ENCODE peak calls at places on chromosomes 12 and 14, in seven cellular contexts. C, F, Y, A, N, V and X are unnamed samples.
A peak's percentile ranks its signal among the peaks of the same experiment; 100 is the strongest.

GRCh38 chr12:107521826-107522355 is 163.7 kb upstream of the PWP1 start:
- DNase-seq in C (no peak), F (no peak), Y (no peak), A (no peak), N (no peak), V (no peak), X (no peak)

GRCh38 chr14:59127437-59127732 is 61.1 kb upstream of the DAAM1 start:
- DNase-seq in C (no peak), F (no peak), Y (no peak), A (no peak), N (no peak), V (no peak), X (no peak)

GRCh38 chr12:103637429-103637828 is 50.4 kb downstream of the STAB2 start:
- DNase-seq in C (no peak), F (no peak), Y (no peak), A (no peak), N (no peak), V (no peak), X (no peak)

GRCh38 chr12:80413462-80413861 is 30.6 kb upstream of the PTPRQ start:
- DNase-seq in C (no peak), F (no peak), Y (no peak), A (no peak), N (no peak), V (no peak), X (no peak)

GRCh38 chr12:58557156-58557555 is 363.1 kb downstream of the LRIG3 start:
- DNase-seq in C (no peak), F (no peak), Y (no peak), A (no peak), N (no peak), V (no peak), X (no peak)

GRCh38 chr12:104219361-104219892 is 3.8 kb downstream of the TXNRD1 start:
- DNase-seq in C (no peak), F (peak; percentile 82), Y (no peak), A (no peak), N (no peak), V (no peak), X (no peak)

GRCh38 chr12:18719922-18720321 is 17.9 kb downstream of the PLCZ1 start:
- DNase-seq in C (no peak), F (no peak), Y (no peak), A (no peak), N (no peak), V (no peak), X (no peak)

GRCh38 chr12:75120202-75120774 is 89.4 kb downstream of the KCNC2 start:
- DNase-seq in C (no peak), F (peak; percentile 37), Y (no peak), A (no peak), N (no peak), V (no peak), X (no peak)

GRCh38 chr14:68268197-68268596 is 448.6 kb downstream of the RAD51B start:
- DNase-seq in C (no peak), F (no peak), Y (no peak), A (no peak), N (no peak), V (no peak), X (peak; percentile 55)

DNA sequence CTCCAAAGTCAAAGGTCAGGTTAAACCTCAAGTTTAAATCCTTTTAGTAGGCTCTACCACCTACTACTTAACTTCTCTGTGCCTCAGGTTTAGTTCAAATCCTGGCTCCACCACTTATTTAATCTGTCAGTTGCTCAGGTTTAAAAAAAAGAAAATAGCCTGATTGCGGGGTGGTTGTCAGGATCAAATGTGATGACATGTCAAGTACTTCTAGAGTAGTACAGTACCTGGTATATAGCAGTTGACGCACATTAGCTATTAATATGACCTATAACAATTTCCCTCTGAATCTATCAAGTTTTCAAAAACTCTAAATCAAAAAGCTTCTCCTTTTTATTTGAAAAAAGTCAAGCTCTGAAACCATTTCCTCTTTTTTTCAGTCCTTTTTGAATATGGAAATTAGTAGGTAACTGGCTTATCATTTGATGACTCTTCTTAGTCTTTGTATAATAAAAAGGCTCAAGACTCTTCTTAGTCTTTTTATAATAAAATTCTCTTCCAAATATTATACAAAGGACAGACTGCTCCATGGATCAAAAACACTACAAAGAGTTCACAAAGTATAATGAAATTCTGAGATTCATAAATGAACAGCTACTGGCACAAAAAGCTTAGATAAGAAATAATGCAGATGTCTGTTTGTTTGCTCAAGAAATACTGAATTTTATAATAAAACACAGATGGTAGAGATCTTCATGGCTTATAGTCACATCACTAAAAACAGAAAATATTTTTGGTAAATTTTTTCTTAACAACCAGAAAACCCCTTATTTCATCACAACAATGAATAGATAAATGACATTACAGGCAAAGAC is 5.0 kb downstream of the OSBPL8 start:
- DNase-seq in C (no peak), F (no peak), Y (no peak), A (no peak), N (no peak), V (no peak), X (no peak)
- H3K4me1 ChIP-seq in C (peaks cover 20% of the 10 kb centered on the region), F (peaks cover 18% of the 10 kb centered on the region), Y (peaks cover 55% of the 10 kb centered on the region), A (peaks cover 9% of the 10 kb centered on the region), N (peaks cover 83% of the 10 kb centered on the region), V (peaks cover 6% of the 10 kb centered on the region), X (no peaks in the 10 kb centered on the region)

GRCh38 chr12:97414855-97415254 is 47.7 kb upstream of the RMST start:
- DNase-seq in C (no peak), F (no peak), Y (no peak), A (no peak), N (no peak), V (no peak), X (no peak)
- H3K4me1 ChIP-seq in C (no peaks in the 10 kb centered on the region), F (no peaks in the 10 kb centered on the region), Y (no peaks in the 10 kb centered on the region), A (no peaks in the 10 kb centered on the region), N (no peaks in the 10 kb centered on the region), V (no peaks in the 10 kb centered on the region), X (no peaks in the 10 kb centered on the region)

GRCh38 chr12:124550123-124551089 is 17.0 kb downstream of the NCOR2 start:
- DNase-seq in C (no peak), F (peak; percentile 74), Y (no peak), A (peak; percentile 55), N (no peak), V (no peak), X (peak; percentile 55)

GRCh38 chr12:124547626-124548025 is 19.8 kb downstream of the NCOR2 start:
- DNase-seq in C (no peak), F (no peak), Y (no peak), A (no peak), N (no peak), V (no peak), X (no peak)

GRCh38 chr12:124549629-124550028 is 17.8 kb downstream of the NCOR2 start:
- DNase-seq in C (no peak), F (no peak), Y (no peak), A (peak; percentile 46), N (no peak), V (no peak), X (no peak)

GRCh38 chr12:124551268-124552144 is 15.9 kb downstream of the NCOR2 start:
- DNase-seq in C (peak; percentile 70), F (peak; percentile 94), Y (peak; percentile 48), A (peak; percentile 83), N (no peak), V (no peak), X (no peak)

DNA sequence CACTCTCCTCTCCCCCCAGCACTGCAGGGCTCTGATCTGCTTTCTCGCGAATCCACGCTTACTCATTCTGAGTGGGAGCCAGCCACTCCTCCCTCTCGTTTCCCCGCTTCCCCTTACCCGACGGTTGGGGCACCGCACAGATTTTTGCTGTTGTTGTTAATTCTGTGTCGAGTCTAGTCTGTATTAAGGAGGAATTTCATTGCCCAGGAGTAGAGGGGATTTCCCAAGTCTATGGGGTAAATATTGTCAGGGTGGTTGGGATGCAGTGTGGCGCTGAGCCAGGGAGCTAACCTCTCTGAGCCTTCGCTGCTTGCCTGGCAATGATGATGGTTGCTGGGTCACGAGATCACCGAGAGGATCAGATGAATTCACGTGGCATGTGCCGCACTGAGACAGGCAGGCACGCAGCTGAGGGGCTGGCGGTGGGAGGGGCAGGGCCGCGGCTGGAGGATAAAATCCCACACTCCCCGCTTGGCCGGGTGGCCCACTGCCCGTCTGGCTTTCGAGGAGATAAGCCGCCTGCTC is 18.5 kb downstream of the NCOR2 start:
- DNase-seq in C (peak; percentile 58), F (peak; percentile 58), Y (peak; percentile 54), A (peak; percentile 77), N (no peak), V (peak; percentile 90), X (peak; percentile 41)
- H3K4me1 ChIP-seq in C (peaks cover 18% of the 10 kb centered on the region), F (peaks cover 79% of the 10 kb centered on the region), Y (peaks cover 95% of the 10 kb centered on the region), A (peaks cover 19% of the 10 kb centered on the region), N (peaks cover 79% of the 10 kb centered on the region), V (peaks cover 53% of the 10 kb centered on the region), X (peaks cover 33% of the 10 kb centered on the region)

GRCh38 chr12:67704071-67704470 is 55.5 kb downstream of the DYRK2 start:
- DNase-seq in C (no peak), F (no peak), Y (no peak), A (no peak), N (no peak), V (no peak), X (no peak)

GRCh38 chr12:67698711-67699603 is 50.4 kb downstream of the DYRK2 start:
- DNase-seq in C (no peak), F (no peak), Y (no peak), A (no peak), N (peak; percentile 74), V (no peak), X (no peak)

GRCh38 chr12:67701121-67701520 is 52.6 kb downstream of the DYRK2 start:
- DNase-seq in C (no peak), F (no peak), Y (no peak), A (no peak), N (no peak), V (no peak), X (no peak)

GRCh38 chr12:67705394-67706370 is 57.1 kb downstream of the DYRK2 start:
- DNase-seq in C (no peak), F (peak; percentile 28), Y (no peak), A (no peak), N (no peak), V (no peak), X (no peak)

DNA sequence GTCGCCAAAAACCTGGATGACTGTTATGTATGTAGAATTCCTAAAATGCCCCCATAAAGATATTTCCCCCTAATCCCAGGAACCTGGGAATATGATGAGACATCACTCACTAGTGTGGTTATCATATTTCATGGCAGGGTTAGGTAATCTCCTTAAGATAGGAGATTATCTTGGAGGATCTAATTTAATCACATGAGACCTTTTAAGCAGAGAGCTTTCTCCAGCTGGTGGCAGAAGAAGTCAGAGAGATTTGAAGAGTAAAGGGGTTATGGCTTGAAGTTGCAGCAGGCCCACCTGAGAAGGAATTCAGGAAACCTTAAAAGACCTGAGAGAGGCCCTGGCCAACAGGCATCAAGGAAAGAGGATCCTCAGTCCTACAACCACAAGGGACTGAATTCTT is 53.6 kb downstream of the DYRK2 start:
- DNase-seq in C (no peak), F (no peak), Y (no peak), A (no peak), N (no peak), V (no peak), X (no peak)
- H3K4me1 ChIP-seq in C (peaks cover 11% of the 10 kb centered on the region), F (no peaks in the 10 kb centered on the region), Y (peaks cover 29% of the 10 kb centered on the region), A (peaks cover 2% of the 10 kb centered on the region), N (peaks cover 35% of the 10 kb centered on the region), V (no peaks in the 10 kb centered on the region), X (no peaks in the 10 kb centered on the region)

GRCh38 chr14:29832042-29832441 is 95.6 kb downstream of the PRKD1 start:
- DNase-seq in C (no peak), F (no peak), Y (no peak), A (no peak), N (no peak), V (no peak), X (no peak)
- H3K4me1 ChIP-seq in C (no peaks in the 10 kb centered on the region), F (no peaks in the 10 kb centered on the region), Y (no peaks in the 10 kb centered on the region), A (no peaks in the 10 kb centered on the region), N (no peaks in the 10 kb centered on the region), V (no peaks in the 10 kb centered on the region), X (no peaks in the 10 kb centered on the region)

DNA sequence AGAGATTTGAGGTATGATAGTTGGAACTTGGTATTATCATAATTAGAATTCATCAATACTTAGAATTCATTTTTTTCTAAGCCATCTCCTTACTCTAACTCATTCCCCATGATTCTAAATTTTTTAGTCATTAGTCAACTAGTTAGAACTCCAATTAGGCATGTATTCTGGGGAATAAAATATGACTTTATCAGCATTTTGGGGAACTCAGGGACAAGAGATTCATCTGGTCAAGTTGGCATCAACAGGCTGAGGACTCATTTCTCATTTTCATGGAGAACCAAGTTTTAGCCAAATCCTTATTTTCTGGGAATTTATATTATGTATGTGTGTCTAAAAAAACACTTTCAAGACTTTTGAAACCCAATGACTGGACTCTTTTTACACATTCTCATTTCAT is 29.2 kb downstream of the DIP2B start:
- DNase-seq in C (no peak), F (no peak), Y (no peak), A (no peak), N (no peak), V (no peak), X (no peak)
- H3K4me1 ChIP-seq in C (peaks cover 21% of the 10 kb centered on the region), F (peaks cover 36% of the 10 kb centered on the region), Y (peaks cover 60% of the 10 kb centered on the region), A (peaks cover 8% of the 10 kb centered on the region), N (peaks cover 37% of the 10 kb centered on the region), V (peaks cover 13% of the 10 kb centered on the region), X (peaks cover 51% of the 10 kb centered on the region)